ENCODE peak calls at places on chromosomes 16 and 17, in seven cellular contexts. C is NCI-H345; H is stimulated activated CD4-positive, alpha-beta T cell treated with anti-CD3 and anti-CD28 coated beads, Interleukin-4, amount 100 ng/mL, for 1 hour; Y is fibroblast of mammary gland; X is tibial artery; G is T-helper 22 cell; D is fibroblast of pulmonary artery. O is an unnamed sample.
A peak's percentile ranks its signal among the peaks of the same experiment; 100 is the strongest.

GRCh38 chr16:56947604-56947995 is 14.2 kb upstream of the CETP start:
- DNase-seq in C (no peak), H (no peak), Y (no peak), X (no peak), G (no peak), D (no peak), O (no peak)

GRCh38 chr16:69554495-69554894 is 11.3 kb upstream of the NFAT5 start:
- DNase-seq in C (no peak), H (no peak), Y (no peak), X (no peak), G (no peak), D (no peak), O (no peak)

GRCh38 chr17:48753794-48754499 is 25.4 kb upstream of the HOXB13 start:
- DNase-seq in C (no peak), H (no peak), Y (peak; percentile 14), X (no peak), G (no peak), D (no peak), O (peak; percentile 49)

GRCh38 chr16:11985250-11985649 is 8.7 kb downstream of the SNX29 start:
- DNase-seq in C (no peak), H (no peak), Y (no peak), X (no peak), G (no peak), D (no peak), O (peak; percentile 43)

GRCh38 chr16:66483689-66484452 is 56.8 kb downstream of the BEAN1 start:
- DNase-seq in C (peak; percentile 63), H (peak; percentile 76), Y (peak; percentile 67), X (peak; percentile 76), G (peak; percentile 39), D (peak; percentile 77), O (peak; percentile 71)

GRCh38 chr17:62592305-62593099 is 35.0 kb upstream of the MRC2 start:
- DNase-seq in C (no peak), H (no peak), Y (peak; percentile 34), X (no peak), G (no peak), D (peak; percentile 46), O (peak; percentile 45)

GRCh38 chr16:66673691-66674090 is 22.9 kb downstream of the CMTM4 start:
- DNase-seq in C (no peak), H (no peak), Y (no peak), X (no peak), G (no peak), D (no peak), O (no peak)

GRCh38 chr16:81796585-81797346 is 17.7 kb downstream of the PLCG2 start:
- DNase-seq in C (no peak), H (no peak), Y (no peak), X (no peak), G (no peak), D (no peak), O (no peak)

GRCh38 chr17:29059281-29059680 is 16.3 kb downstream of the PIPOX start:
- DNase-seq in C (no peak), H (no peak), Y (peak; percentile 48), X (no peak), G (no peak), D (peak; percentile 65), O (peak; percentile 73)

GRCh38 chr16:85313541-85314208 is 201.4 kb upstream of the CIBAR2 start:
- DNase-seq in C (no peak), H (no peak), Y (no peak), X (no peak), G (no peak), D (no peak), O (peak; percentile 70)

GRCh38 chr16:72787519-72788268 is 260.2 kb downstream of the ZFHX3 start:
- DNase-seq in C (no peak), H (peak; percentile 70), Y (peak; percentile 91), X (peak; percentile 87), G (peak; percentile 9), D (peak; percentile 93), O (peak; percentile 97)

GRCh38 chr16:17397499-17397891 is 73.3 kb downstream of the XYLT1 start:
- DNase-seq in C (peak; percentile 79), H (no peak), Y (peak; percentile 68), X (no peak), G (peak; percentile 31), D (peak; percentile 46), O (no peak)

GRCh38 chr16:11052080-11052808 is 107.9 kb downstream of the CLEC16A start:
- DNase-seq in C (no peak), H (peak; percentile 45), Y (no peak), X (no peak), G (no peak), D (no peak), O (no peak)

GRCh38 chr16:50603206-50604064 is 55.2 kb downstream of the NKD1 start:
- DNase-seq in C (no peak), H (no peak), Y (peak; percentile 29), X (peak; percentile 65), G (no peak), D (peak; percentile 31), O (peak; percentile 54)

GRCh38 chr16:14187517-14188338 is 116.6 kb downstream of the MRTFB start:
- DNase-seq in C (no peak), H (no peak), Y (no peak), X (no peak), G (no peak), D (no peak), O (no peak)

GRCh38 chr17:78821961-78822360 is 18.7 kb downstream of the USP36 start:
- DNase-seq in C (no peak), H (no peak), Y (peak; percentile 60), X (no peak), G (no peak), D (no peak), O (no peak)

GRCh38 chr17:75352079-75352569 is 53.4 kb downstream of the GRB2 start:
- DNase-seq in C (no peak), H (no peak), Y (no peak), X (no peak), G (no peak), D (no peak), O (no peak)

GRCh38 chr17:41527076-41528023 is 758 bp downstream of the KRT19 start:
- DNase-seq in C (peak; percentile 36), H (no peak), Y (no peak), X (no peak), G (no peak), D (no peak), O (peak; percentile 55)

GRCh38 chr17:68514809-68515208 is 2.6 kb downstream of the PRKAR1A start:
- DNase-seq in C (no peak), H (no peak), Y (peak; percentile 98), X (no peak), G (no peak), D (peak; percentile 93), O (peak; percentile 87)

GRCh38 chr17:39966771-39967170 is 4.0 kb downstream of the GSDMA start:
- DNase-seq in C (no peak), H (no peak), Y (no peak), X (no peak), G (no peak), D (no peak), O (no peak)

GRCh38 chr17:76154292-76154691 is 13.2 kb upstream of the FOXJ1 start:
- DNase-seq in C (no peak), H (no peak), Y (no peak), X (no peak), G (no peak), D (no peak), O (no peak)

GRCh38 chr17:34614698-34615097 is 35.3 kb downstream of the TMEM132E start:
- DNase-seq in C (peak; percentile 51), H (no peak), Y (no peak), X (no peak), G (no peak), D (no peak), O (no peak)

GRCh38 chr16:84277244-84277823 is 17.3 kb upstream of the WFDC1 start:
- DNase-seq in C (peak; percentile 45), H (peak; percentile 75), Y (peak; percentile 47), X (peak; percentile 52), G (peak; percentile 21), D (peak; percentile 63), O (peak; percentile 48)

GRCh38 chr17:61416540-61417363 is 17.1 kb downstream of the TBX2 start:
- DNase-seq in C (peak; percentile 55), H (peak; percentile 62), Y (peak; percentile 84), X (peak; percentile 86), G (peak; percentile 29), D (peak; percentile 87), O (peak; percentile 91)

GRCh38 chr16:57539072-57539796 is 2.9 kb upstream of the CCDC102A start:
- DNase-seq in C (no peak), H (no peak), Y (peak; percentile 5), X (no peak), G (no peak), D (no peak), O (no peak)

GRCh38 chr16:21236831-21237230 is 3.3 kb downstream of the ANKS4B start:
- DNase-seq in C (no peak), H (no peak), Y (no peak), X (no peak), G (no peak), D (no peak), O (no peak)

GRCh38 chr16:85162478-85163277 is 50.4 kb upstream of the CIBAR2 start:
- DNase-seq in C (no peak), H (no peak), Y (peak; percentile 87), X (peak; percentile 76), G (no peak), D (peak; percentile 79), O (peak; percentile 92)

GRCh38 chr16:67235816-67236547 is 9.1 kb downstream of the TMEM208 start:
- DNase-seq in C (no peak), H (peak; percentile 33), Y (no peak), X (no peak), G (peak; percentile 68), D (no peak), O (no peak)

GRCh38 chr16:88315543-88316105 is 67.1 kb upstream of the ZNF469 start:
- DNase-seq in C (no peak), H (no peak), Y (peak; percentile 64), X (no peak), G (no peak), D (peak; percentile 63), O (peak; percentile 77)

GRCh38 chr17:68455756-68456528 is 1.4 kb downstream of the WIPI1 start:
- DNase-seq in C (no peak), H (no peak), Y (peak; percentile 96), X (no peak), G (no peak), D (peak; percentile 95), O (peak; percentile 82)

GRCh38 chr17:49527927-49528651 is 33.0 kb downstream of the NGFR start:
- DNase-seq in C (no peak), H (no peak), Y (no peak), X (no peak), G (no peak), D (no peak), O (no peak)